ENCODE peak calls at places on chromosomes 2 and 18, in nine cellular contexts. C is ovary, Y is cardiac muscle cell, T is heart right ventricle, S is left lung, Z is Caco-2, E is lower lobe of right lung, B is A673, M is HCT116. Q is an unnamed sample. For H3K4me1, the result is how much of the 10 kb centered on the place peaks cover.

GRCh38 chr18:79588636-79589481 is 90.7 kb upstream of the CTDP1 start:
- DNase-seq in S (peak), C (peak), E (peak), Z (no peak), T (peak), Y (peak), M (no peak), B (peak), Q (peak)

GRCh38 chr2:239271471-239272255 is 129.2 kb downstream of the HDAC4 start:
- DNase-seq in M (no peak), T (no peak), E (no peak), Z (no peak), B (no peak), C (no peak), Y (no peak), S (no peak), Q (no peak)

GRCh38 chr2:69693472-69694450 is 48.2 kb upstream of the ANXA4 start:
- DNase-seq in T (peak), B (no peak), Y (no peak), S (no peak), M (no peak), Z (no peak), C (no peak), E (no peak), Q (peak)

GRCh38 chr2:241637233-241638062 is at the start of gene ATG4B:
- DNase-seq in M (peak), Y (peak), B (peak), Z (peak), E (peak), C (peak), T (peak), S (peak), Q (peak)

GRCh38 chr2:55311444-55311870 is 42.4 kb upstream of the MTIF2 start:
- DNase-seq in B (peak), E (no peak), T (no peak), Z (no peak), Y (peak), C (no peak), S (no peak), M (no peak), Q (no peak)

GRCh38 chr2:178865121-178865520 is 57.9 kb upstream of the TTN start:
- DNase-seq in T (no peak), M (no peak), Y (no peak), Z (no peak), S (no peak), C (no peak), E (no peak), B (no peak), Q (no peak)

GRCh38 chr2:238147791-238148190 is 9.3 kb downstream of the KLHL30 start:
- DNase-seq in Y (no peak), E (no peak), S (no peak), B (no peak), Z (no peak), T (no peak), M (no peak), C (no peak), Q (no peak)

GRCh38 chr2:215678094-215678493 is 242.2 kb upstream of the FN1 start:
- DNase-seq in C (no peak), M (no peak), S (no peak), B (no peak), T (no peak), Z (no peak), E (no peak), Y (no peak), Q (no peak)

GRCh38 chr2:218746470-218746795 is 35.5 kb upstream of the CYP27A1 start:
- DNase-seq in T (no peak), E (no peak), Z (no peak), C (no peak), Y (no peak), S (no peak), B (no peak), M (no peak), Q (no peak)

GRCh38 chr2:64837925-64838641 is 151.1 kb upstream of the SLC1A4 start:
- DNase-seq in M (peak), Z (no peak), E (peak), Y (no peak), S (peak), B (no peak), T (peak), C (no peak), Q (peak)

GRCh38 chr2:172836386-172837200 is 100.9 kb downstream of the RAPGEF4 start:
- DNase-seq in E (no peak), C (no peak), M (peak), Z (no peak), S (no peak), T (no peak), Y (peak), B (peak), Q (no peak)

GRCh38 chr2:157032019-157032418 is 225.5 kb upstream of the GALNT5 start:
- DNase-seq in S (no peak), C (no peak), T (no peak), B (peak), E (no peak), Z (no peak), M (peak), Y (peak), Q (no peak)

GRCh38 chr18:48635806-48636205 is 97.0 kb downstream of the CTIF start:
- DNase-seq in M (no peak), Y (no peak), C (no peak), E (no peak), B (no peak), S (no peak), Z (no peak), T (no peak), Q (no peak)

GRCh38 chr2:189483571-189484415 is 42.5 kb downstream of the WDR75 start:
- DNase-seq in Z (peak), E (no peak), Y (no peak), S (peak), T (no peak), B (no peak), M (no peak), C (no peak), Q (no peak)

GRCh38 chr2:160868891-160869290 is 291.3 kb upstream of the TANK start:
- DNase-seq in C (no peak), Z (no peak), B (no peak), S (no peak), Y (peak), T (no peak), E (no peak), M (no peak), Q (no peak)

GRCh38 chr18:11533942-11534496 is 75.4 kb upstream of the SLC35G4 start:
- DNase-seq in C (no peak), M (no peak), B (no peak), Z (no peak), E (no peak), T (no peak), Y (no peak), S (no peak), Q (no peak)

GRCh38 chr2:43029186-43029585 is 197.2 kb downstream of the ZFP36L2 start:
- DNase-seq in Y (no peak), B (no peak), Z (no peak), S (no peak), T (no peak), C (no peak), M (no peak), E (no peak), Q (no peak)

GRCh38 chr2:12269041-12269972 is 447.4 kb upstream of the TRIB2 start:
- DNase-seq in B (no peak), Y (no peak), T (no peak), C (no peak), E (no peak), M (no peak), Z (no peak), S (no peak), Q (no peak)

GRCh38 chr18:3935316-3935715 is 485.3 kb downstream of the TGIF1 start:
- DNase-seq in B (peak), M (no peak), S (no peak), C (no peak), Z (no peak), E (no peak), Y (no peak), T (no peak), Q (no peak)

GRCh38 chr2:86396304-86396785 is 44.8 kb upstream of the KDM3A start:
- DNase-seq in T (no peak), M (peak), B (peak), C (no peak), Y (peak), Z (peak), S (no peak), E (peak), Q (peak)

GRCh38 chr18:79384151-79384807 is 11.5 kb upstream of the NFATC1 start:
- DNase-seq in Y (no peak), E (no peak), T (no peak), C (no peak), M (no peak), B (no peak), Z (no peak), S (peak), Q (no peak)

GRCh38 chr2:175595139-175595538 is 406.9 kb downstream of the LNPK start:
- DNase-seq in S (no peak), T (no peak), M (no peak), C (no peak), Y (no peak), B (no peak), E (no peak), Z (no peak), Q (no peak)

GRCh38 chr2:174485763-174486613 is 841 bp downstream of the GPR155 start:
- DNase-seq in Z (peak), C (peak), T (peak), Y (peak), S (no peak), M (no peak), B (peak), E (no peak), Q (peak)

GRCh38 chr18:45621068-45621511 is 5.8 kb downstream of the SLC14A2 start:
- DNase-seq in B (peak), S (no peak), C (no peak), E (no peak), T (no peak), Y (peak), Z (peak), M (peak), Q (peak)

GRCh38 chr2:158130832-158131473 is 29.3 kb downstream of the UPP2 start:
- DNase-seq in B (no peak), Y (no peak), C (no peak), M (no peak), E (no peak), Z (peak), T (no peak), S (no peak), Q (no peak)

GRCh38 chr18:67600181-67600631 is 83.7 kb upstream of the DSEL start:
- DNase-seq in Z (peak), B (peak), S (no peak), C (no peak), T (no peak), M (no peak), E (no peak), Y (peak), Q (no peak)

GRCh38 chr2:100819365-100820345 is at the start of gene NPAS2:
- DNase-seq in E (no peak), T (peak), M (no peak), C (peak), Y (peak), B (peak), S (peak), Z (peak), Q (peak)

GRCh38 chr18:57837917-57838548 is 34.9 kb upstream of the ATP8B1 start:
- DNase-seq in S (no peak), B (no peak), E (no peak), M (no peak), Y (peak), T (no peak), Z (no peak), C (no peak), Q (no peak)

GRCh38 chr2:200713003-200713703 is 98.6 kb upstream of the BZW1 start:
- DNase-seq in Y (peak), S (peak), T (peak), Z (peak), B (peak), M (peak), C (peak), E (peak), Q (peak)

GRCh38 chr2:200708951-200709350 is 102.8 kb upstream of the BZW1 start:
- DNase-seq in M (no peak), Z (no peak), S (no peak), B (no peak), Y (no peak), T (no peak), E (no peak), C (no peak), Q (no peak)

GRCh38 chr2:200713704-200714064 is 98.0 kb upstream of the BZW1 start:
- DNase-seq in Y (no peak), C (peak), B (no peak), S (no peak), M (no peak), T (no peak), E (no peak), Z (no peak), Q (no peak)
- H3K4me3 ChIP-seq in Y (no peak), C (no peak), B (no peak), S (no peak), M (peak), T (peak), E (peak), Z (no peak), Q (no peak)

DNA sequence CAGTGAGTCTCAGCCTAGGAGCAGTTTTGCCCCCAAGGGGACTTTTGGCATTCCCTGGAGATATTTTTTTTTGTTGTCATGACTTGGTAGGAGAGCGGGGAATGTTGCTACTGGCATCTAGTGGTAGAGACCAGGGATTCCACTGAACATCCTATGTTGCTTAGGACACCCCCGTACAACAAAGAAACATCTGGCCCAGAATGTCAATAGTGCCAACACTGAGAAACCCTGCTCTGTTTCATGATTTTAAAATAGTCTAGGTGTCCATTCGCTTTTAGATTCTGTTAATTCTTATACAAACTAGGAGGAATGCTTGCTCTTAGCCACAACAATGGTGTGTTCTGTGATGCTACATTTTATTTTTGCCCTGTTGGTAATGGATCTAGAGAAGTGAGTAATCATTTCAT is 225.8 kb upstream of the SIX3 start:
- DNase-seq in Z (peak), S (no peak), E (no peak), C (no peak), B (peak), T (no peak), Y (peak), M (peak), Q (no peak)
- TF ChIP-seq CTCF in Z (peak), S (no peak), E (no peak), C (no peak), B (peak), T (peak), Y (peak), M (peak), Q (no peak)

GRCh38 chr2:196245746-196246145 is 74.4 kb upstream of the STK17B start:
- DNase-seq in T (no peak), S (no peak), Z (no peak), B (no peak), Y (no peak), E (no peak), C (no peak), M (no peak), Q (no peak)

GRCh38 chr2:196242131-196242620 is 70.8 kb upstream of the STK17B start:
- DNase-seq in S (peak), E (peak), Z (no peak), B (no peak), T (no peak), Y (peak), M (no peak), C (no peak), Q (no peak)

GRCh38 chr2:196247114-196247978 is 76.0 kb upstream of the STK17B start:
- DNase-seq in S (no peak), C (no peak), Z (no peak), Y (no peak), M (no peak), E (no peak), B (no peak), T (no peak), Q (no peak)

GRCh38 chr2:196244966-196245365 is 73.6 kb upstream of the STK17B start:
- DNase-seq in S (no peak), M (no peak), B (no peak), T (no peak), Z (no peak), C (no peak), Y (peak), E (no peak), Q (no peak)

GRCh38 chr2:196244516-196244915 is 73.1 kb upstream of the STK17B start:
- DNase-seq in C (no peak), Y (no peak), Z (no peak), S (no peak), T (no peak), B (no peak), E (no peak), M (no peak), Q (no peak)
- H3K4me1 ChIP-seq in C (under half), Y (under half), Z (under half), S (half or more), T (under half), B (under half), E (half or more), M (under half), Q (under half)

GRCh38 chr2:68468801-68469200 is 1.4 kb downstream of the APLF start:
- DNase-seq in B (no peak), S (no peak), E (no peak), Z (no peak), C (no peak), M (no peak), T (no peak), Y (no peak), Q (no peak)
- H3K4me3 ChIP-seq in B (peak), S (no peak), E (no peak), Z (no peak), C (no peak), M (peak), T (no peak), Y (peak), Q (no peak)

Q was measured in transverse colon.